ENCODE peak calls at places on chromosome 3, in five cellular contexts. B is A549, M is GM12878, H is NB4, V is HepG2. W is an unnamed sample.
A peak's percentile ranks its signal among the peaks of the same experiment; 100 is the strongest.

GRCh38 chr3:158770254-158771017 is 31.4 kb upstream of the MFSD1 start:
- DNase-seq in M (no peak), H (no peak), V (no peak), B (no peak), W (peak; percentile 9)

GRCh38 chr3:194598771-194599557 is 34.3 kb downstream of the TMEM44 start:
- DNase-seq in V (no peak), B (peak; percentile 91), H (peak; percentile 98), M (no peak), W (no peak)

GRCh38 chr3:3110749-3111361 is 681 bp upstream of the IL5RA start:
- DNase-seq in V (no peak), B (no peak), H (no peak), M (no peak), W (no peak)

GRCh38 chr3:118734664-118735063 is 300.0 kb downstream of the IGSF11 start:
- DNase-seq in V (no peak), H (no peak), B (no peak), M (no peak), W (no peak)

GRCh38 chr3:58656631-58657030 is 9.9 kb downstream of the FAM3D start:
- DNase-seq in V (no peak), B (no peak), M (no peak), H (no peak), W (no peak)

GRCh38 chr3:119643094-119643493 is 17.3 kb downstream of the POPDC2 start:
- DNase-seq in B (no peak), H (no peak), V (no peak), M (no peak), W (no peak)

GRCh38 chr3:158642474-158643210 is 1.7 kb upstream of the GFM1 start:
- DNase-seq in B (no peak), V (no peak), M (no peak), H (no peak), W (no peak)

GRCh38 chr3:141456328-141456689 is 30.5 kb upstream of the RASA2 start:
- DNase-seq in B (no peak), H (no peak), M (no peak), V (no peak), W (no peak)

GRCh38 chr3:123651449-123652345 is 66.8 kb upstream of the HACD2 start:
- DNase-seq in V (no peak), H (no peak), B (no peak), M (no peak), W (no peak)

GRCh38 chr3:2921903-2922302 is 188.3 kb downstream of the IL5RA start:
- DNase-seq in M (peak; percentile 24), B (peak; percentile 10), V (peak; percentile 5), H (peak; percentile 33), W (no peak)

GRCh38 chr3:117439812-117440211 is 730.2 kb downstream of the TUSC7 start:
- DNase-seq in M (no peak), H (peak; percentile 25), V (peak; percentile 13), B (peak; percentile 1), W (no peak)

GRCh38 chr3:87674397-87675161 is 384.2 kb downstream of the CGGBP1 start:
- DNase-seq in M (peak; percentile 87), B (no peak), V (no peak), H (no peak), W (no peak)

GRCh38 chr3:100425321-100425720 is 24.0 kb downstream of the LNP1 start:
- DNase-seq in B (no peak), V (no peak), M (no peak), H (no peak), W (peak; percentile 8)

GRCh38 chr3:187257471-187257870 is 34.1 kb downstream of the MASP1 start:
- DNase-seq in B (no peak), H (no peak), V (no peak), M (no peak), W (no peak)

GRCh38 chr3:127491323-127491722 is 99.2 kb downstream of the TPRA1 start:
- DNase-seq in H (no peak), M (no peak), V (no peak), B (no peak), W (no peak)

GRCh38 chr3:50121416-50122032 is 32.8 kb downstream of the RBM5 start:
- DNase-seq in H (peak; percentile 81), B (peak; percentile 91), M (peak; percentile 16), V (peak; percentile 70), W (peak; percentile 80)

GRCh38 chr3:78091478-78092119 is 1051.7 kb downstream of the ROBO2 start:
- DNase-seq in M (no peak), H (no peak), B (no peak), V (no peak), W (peak; percentile 2)

GRCh38 chr3:180282386-180282785 is 245.6 kb upstream of the PEX5L start:
- DNase-seq in V (no peak), H (no peak), M (no peak), B (no peak), W (no peak)

GRCh38 chr3:70744536-70744935 is 432.1 kb upstream of the MDFIC2 start:
- DNase-seq in M (no peak), H (no peak), B (no peak), V (no peak), W (peak; percentile 95)

GRCh38 chr3:150314248-150315027 is 93.7 kb upstream of the TSC22D2 start:
- DNase-seq in H (no peak), V (no peak), M (no peak), B (no peak), W (peak; percentile 17)
- TF ChIP-seq MAX in H (no peak), V (no peak), M (no peak), B (no peak), W (no peak)

DNA sequence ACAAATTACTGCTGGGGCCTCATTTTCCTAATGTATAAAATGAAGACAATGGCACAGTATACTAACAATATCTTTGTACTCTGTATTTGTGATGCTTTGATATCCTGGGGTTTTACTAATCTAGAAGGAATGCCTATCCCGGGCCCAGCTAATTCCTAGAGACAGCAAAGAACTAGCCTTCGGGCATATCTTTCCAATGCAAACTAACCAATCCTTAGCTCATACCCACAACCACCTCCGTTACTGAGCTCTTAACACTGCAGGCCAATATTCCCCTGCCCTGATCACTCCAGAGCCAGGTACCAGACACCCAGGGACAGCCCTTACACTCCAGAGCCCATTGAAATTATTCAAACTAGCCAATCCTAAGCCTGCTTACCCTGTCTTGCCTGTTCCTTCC is 309.0 kb downstream of the ULK4 start:
- DNase-seq in V (no peak), B (no peak), H (no peak), M (no peak), W (no peak)
- TF ChIP-seq MYC in V (no peak), B (no peak), H (no peak), M (no peak), W (no peak)

GRCh38 chr3:122273498-122273897 is 51.5 kb upstream of the CSTA start:
- DNase-seq in V (no peak), M (no peak), H (peak; percentile 41), B (no peak), W (no peak)
- TF ChIP-seq MAX in V (no peak), M (no peak), H (no peak), B (no peak), W (no peak)

DNA sequence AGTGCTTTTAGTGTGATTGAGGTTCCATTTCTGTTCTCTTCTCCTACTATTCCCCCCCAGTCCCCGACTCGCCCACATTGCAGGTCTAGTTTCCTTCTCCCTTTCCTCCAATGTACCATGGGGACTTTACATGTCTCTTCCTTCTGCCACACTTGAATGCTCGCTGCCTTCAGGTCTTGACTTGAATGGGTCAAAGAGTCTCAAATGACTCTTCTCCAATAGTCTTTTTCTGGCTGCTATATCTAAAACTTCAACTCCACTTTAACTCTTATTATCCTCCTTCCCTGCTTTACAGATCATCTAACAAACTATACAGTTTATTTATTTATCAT is 213.9 kb upstream of the SLC2A2 start:
- DNase-seq in M (no peak), V (no peak), B (no peak), H (no peak), W (no peak)
- TF ChIP-seq MYC in M (no peak), V (no peak), B (no peak), H (no peak), W (no peak)

GRCh38 chr3:31934866-31935265 is 46.2 kb downstream of the OSBPL10 start:
- DNase-seq in V (no peak), M (no peak), H (no peak), B (no peak), W (peak; percentile 75)
- TF ChIP-seq MAX in V (no peak), M (no peak), H (no peak), B (no peak), W (no peak)

GRCh38 chr3:183548262-183548769 is 7.2 kb downstream of the KLHL6 start:
- DNase-seq in V (no peak), H (no peak), M (no peak), B (peak; percentile 46), W (peak; percentile 94)
- TF ChIP-seq MYC in V (no peak), H (no peak), M (no peak), B (no peak), W (no peak)

GRCh38 chr3:48189321-48189720 is 1.1 kb upstream of the CDC25A start:
- DNase-seq in M (no peak), V (no peak), B (no peak), H (no peak), W (no peak)

GRCh38 chr3:48199117-48199516 is 10.9 kb upstream of the CDC25A start:
- DNase-seq in B (no peak), M (no peak), V (no peak), H (no peak), W (no peak)

GRCh38 chr3:48190911-48191310 is 2.7 kb upstream of the CDC25A start:
- DNase-seq in M (no peak), V (peak; percentile 70), H (no peak), B (no peak), W (no peak)

DNA sequence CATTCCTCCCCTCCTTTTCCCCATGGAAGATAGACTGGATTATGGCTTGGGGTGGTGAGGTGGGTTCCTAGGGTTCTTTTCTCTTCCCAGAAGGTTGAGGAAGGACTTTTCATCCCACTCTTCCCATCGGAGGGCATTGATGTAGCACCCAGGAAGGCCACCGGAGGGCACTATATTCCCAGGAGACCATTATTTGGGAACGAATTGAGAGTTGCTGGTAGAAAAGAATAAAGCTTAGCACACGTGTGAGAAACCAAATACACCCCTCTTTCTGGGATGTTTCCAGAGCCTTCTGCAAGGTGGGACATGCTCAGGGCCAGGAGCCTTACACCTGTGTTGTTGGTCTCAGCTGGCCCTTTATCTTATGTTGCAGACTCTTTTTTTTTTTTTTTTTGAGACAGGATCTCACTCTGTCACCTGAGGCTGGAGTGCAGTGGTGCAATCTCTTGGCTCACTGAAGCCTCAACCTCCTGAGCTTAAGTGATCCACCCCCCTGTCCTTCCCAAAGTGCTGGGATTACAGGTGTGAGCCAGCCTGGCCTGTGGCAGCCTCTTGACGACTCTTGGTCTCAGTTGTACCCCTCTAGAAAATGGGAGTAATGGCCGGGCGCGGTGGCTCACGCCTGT is 6.3 kb upstream of the CDC25A start:
- DNase-seq in V (peak; percentile 68), M (peak; percentile 23), B (peak; percentile 72), H (peak; percentile 69), W (peak; percentile 63)
- TF ChIP-seq MAX in V (no peak), M (no peak), B (no peak), H (peak; percentile 42), W (no peak)

DNA sequence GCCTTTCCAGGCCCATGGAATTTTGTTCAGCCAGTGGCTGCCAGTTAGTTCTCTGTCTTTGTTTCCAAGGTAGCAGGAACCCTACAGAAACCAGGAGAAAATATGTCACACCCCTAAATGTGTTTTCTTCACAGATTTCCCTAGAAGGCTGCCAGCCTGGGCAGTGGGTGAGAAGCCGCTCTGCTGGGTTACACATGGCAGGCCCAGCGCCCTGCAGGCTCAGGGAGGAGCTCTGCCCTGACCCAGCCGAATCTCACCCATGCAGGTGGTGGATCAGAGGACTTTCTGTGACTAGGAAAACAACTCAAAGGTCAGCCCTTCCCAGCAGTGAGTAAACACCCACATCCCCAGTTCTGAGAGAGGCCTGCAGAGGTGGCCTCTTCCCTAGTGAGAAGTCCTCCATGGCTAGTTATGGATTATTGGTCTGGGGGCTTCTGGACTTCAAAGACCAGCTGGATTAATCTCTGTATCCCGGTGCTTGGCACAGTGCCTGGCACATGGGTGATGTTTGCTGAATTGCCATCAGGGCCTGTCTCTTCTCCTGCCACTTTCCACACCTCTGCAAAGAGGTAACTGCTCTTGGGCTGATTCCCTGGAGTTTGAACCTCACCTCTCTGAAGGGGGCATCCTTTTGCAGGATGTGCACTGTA is 34.7 kb upstream of the BDH1 start:
- DNase-seq in V (peak; percentile 97), H (no peak), B (no peak), M (no peak), W (no peak)
- TF ChIP-seq MYC in V (peak; percentile 91), H (no peak), B (no peak), M (no peak), W (no peak)

W was measured in endothelial cell of umbilical vein.